ENCODE peak calls at places on chromosome 6, in nine cellular contexts. E is activated naive CD8-positive, alpha-beta T cell treated with anti-CD3 and anti-CD28 coated beads for 36 hours; L is A549; C is G401; G is right atrium auricular region; K is anterior cingulate cortex; W is nephron progenitor cell; H is endothelial cell; Y is HS-27A. Q is an unnamed sample.
A peak's percentile ranks its signal among the peaks of the same experiment; 100 is the strongest.

GRCh38 chr6:12516070-12516469 is 200.5 kb upstream of the PHACTR1 start:
- DNase-seq in L (peak; percentile 16), W (no peak), C (no peak), G (no peak), H (no peak), Y (no peak), E (no peak), K (no peak), Q (no peak)

GRCh38 chr6:32995448-32995847 is 13.9 kb downstream of the HLA-DOA start:
- DNase-seq in L (no peak), E (no peak), W (no peak), K (no peak), H (no peak), Y (no peak), C (no peak), G (no peak), Q (no peak)

GRCh38 chr6:147689398-147689797 is 180.9 kb downstream of the SAMD5 start:
- DNase-seq in L (no peak), W (no peak), H (no peak), C (no peak), K (no peak), G (no peak), E (no peak), Y (no peak), Q (no peak)

GRCh38 chr6:106084106-106084963 is 1.8 kb upstream of the PRDM1 start:
- DNase-seq in C (peak; percentile 72), Y (no peak), G (no peak), L (peak; percentile 42), W (peak; percentile 47), H (peak; percentile 77), E (no peak), K (no peak), Q (peak; percentile 67)

GRCh38 chr6:50591135-50591534 is 122.2 kb upstream of the TFAP2D start:
- DNase-seq in G (no peak), L (no peak), W (no peak), H (no peak), E (no peak), Y (no peak), K (no peak), C (no peak), Q (no peak)

GRCh38 chr6:118206221-118206620 is 299.2 kb downstream of the SLC35F1 start:
- DNase-seq in G (no peak), C (no peak), H (no peak), K (no peak), L (no peak), Y (no peak), W (no peak), E (no peak), Q (no peak)

GRCh38 chr6:167569879-167570278 is 245.0 kb downstream of the TTLL2 start:
- DNase-seq in K (no peak), H (no peak), C (no peak), L (no peak), E (no peak), G (no peak), W (no peak), Y (no peak), Q (peak; percentile 9)

GRCh38 chr6:15715060-15715459 is 52.2 kb upstream of the DTNBP1 start:
- DNase-seq in G (no peak), E (peak; percentile 16), H (no peak), C (no peak), Y (no peak), W (no peak), K (no peak), L (no peak), Q (no peak)

GRCh38 chr6:79750806-79751205 is 119.7 kb downstream of the SH3BGRL2 start:
- DNase-seq in W (no peak), L (no peak), Y (no peak), H (no peak), K (no peak), E (no peak), C (peak; percentile 84), G (no peak), Q (no peak)

GRCh38 chr6:6005467-6006427 is 978 bp downstream of the NRN1 start:
- DNase-seq in C (peak; percentile 47), E (no peak), H (peak; percentile 28), G (no peak), Y (no peak), W (no peak), K (no peak), L (no peak), Q (no peak)

GRCh38 chr6:31356216-31356945 is 598 bp downstream of the HLA-B start:
- DNase-seq in L (no peak), C (peak; percentile 27), H (peak; percentile 21), E (peak; percentile 66), W (peak; percentile 34), G (no peak), K (no peak), Y (no peak), Q (no peak)

GRCh38 chr6:111996159-111996558 is 57.7 kb upstream of the CCN6 start:
- DNase-seq in Y (no peak), W (no peak), C (no peak), E (no peak), H (no peak), L (no peak), G (no peak), K (no peak), Q (no peak)

GRCh38 chr6:122491915-122492537 is 20.4 kb upstream of the SERINC1 start:
- DNase-seq in C (peak; percentile 93), L (peak; percentile 37), W (peak; percentile 71), G (peak; percentile 75), K (peak; percentile 40), H (peak; percentile 72), Y (peak; percentile 38), E (peak; percentile 65), Q (peak; percentile 76)

GRCh38 chr6:98946877-98947410 is 802 bp downstream of the FBXL4 start:
- DNase-seq in L (no peak), E (peak; percentile 27), Y (no peak), H (no peak), K (no peak), C (peak; percentile 76), W (no peak), G (no peak), Q (peak; percentile 41)

GRCh38 chr6:83183082-83183828 is 9.8 kb downstream of the PGM3 start:
- DNase-seq in W (no peak), L (no peak), G (peak; percentile 63), E (no peak), K (no peak), H (no peak), C (no peak), Y (peak; percentile 50), Q (no peak)

GRCh38 chr6:170378502-170378901 is 71.9 kb downstream of the FAM120B start:
- DNase-seq in G (no peak), W (no peak), Y (no peak), L (no peak), E (peak; percentile 27), K (no peak), H (peak; percentile 55), C (no peak), Q (no peak)

GRCh38 chr6:132797975-132798819 is at the start of gene SLC18B1:
- DNase-seq in L (no peak), C (peak; percentile 70), G (peak; percentile 64), E (peak; percentile 68), Y (no peak), K (peak; percentile 42), H (peak; percentile 52), W (peak; percentile 69), Q (peak; percentile 78)

GRCh38 chr6:18154507-18155272 is at the start of gene TPMT:
- DNase-seq in Y (peak; percentile 68), E (no peak), K (peak; percentile 98), W (peak; percentile 98), G (no peak), C (peak; percentile 98), L (peak; percentile 62), H (peak; percentile 98), Q (no peak)

GRCh38 chr6:126127662-126128061 is 141.3 kb downstream of the TRMT11 start:
- DNase-seq in E (no peak), K (no peak), L (no peak), W (no peak), G (no peak), Y (no peak), H (no peak), C (peak; percentile 8), Q (peak; percentile 22)

GRCh38 chr6:155419161-155419560 is 36.5 kb downstream of the NOX3 start:
- DNase-seq in C (no peak), L (no peak), Y (no peak), E (no peak), G (no peak), W (no peak), H (no peak), K (no peak), Q (no peak)

GRCh38 chr6:74731921-74732320 is 473.9 kb downstream of the COL12A1 start:
- DNase-seq in E (no peak), C (no peak), Y (no peak), W (no peak), G (no peak), L (no peak), H (no peak), K (no peak), Q (no peak)

GRCh38 chr6:56521454-56521853 is 121.2 kb downstream of the DST start:
- DNase-seq in Y (no peak), C (no peak), G (no peak), L (no peak), H (no peak), E (no peak), W (no peak), K (no peak), Q (no peak)

GRCh38 chr6:30749554-30750378 is 5.4 kb upstream of the IER3 start:
- DNase-seq in E (no peak), G (no peak), W (no peak), Y (no peak), H (no peak), C (no peak), L (no peak), K (no peak), Q (no peak)

GRCh38 chr6:19833947-19834346 is 3.2 kb upstream of the ID4 start:
- DNase-seq in H (no peak), G (no peak), Y (no peak), L (no peak), C (no peak), W (no peak), E (no peak), K (no peak), Q (no peak)

GRCh38 chr6:14453712-14454466 is 336.3 kb downstream of the CD83 start:
- DNase-seq in L (no peak), G (no peak), K (no peak), C (no peak), W (no peak), E (no peak), H (no peak), Y (no peak), Q (no peak)

GRCh38 chr6:55445648-55446204 is 118.5 kb downstream of the GFRAL start:
- DNase-seq in H (peak; percentile 6), K (no peak), L (no peak), Y (no peak), C (peak; percentile 44), E (no peak), W (peak; percentile 10), G (no peak), Q (peak; percentile 32)

GRCh38 chr6:41531591-41532582 is 14.3 kb upstream of the FOXP4 start:
- DNase-seq in C (no peak), L (no peak), G (no peak), E (peak; percentile 80), Y (no peak), H (no peak), K (no peak), W (peak; percentile 53), Q (no peak)

GRCh38 chr6:20203561-20204528 is 8.4 kb downstream of the MBOAT1 start:
- DNase-seq in C (no peak), Y (no peak), L (no peak), G (no peak), W (no peak), H (no peak), E (no peak), K (no peak), Q (no peak)

GRCh38 chr6:152695317-152696043 is 2.2 kb upstream of the MYCT1 start:
- DNase-seq in K (no peak), H (no peak), W (no peak), L (no peak), C (no peak), E (no peak), Y (no peak), G (no peak), Q (no peak)

GRCh38 chr6:91822581-91822980 is 1235.7 kb upstream of the MAP3K7 start:
- DNase-seq in C (no peak), W (no peak), Y (no peak), G (no peak), K (no peak), H (no peak), E (no peak), L (no peak), Q (no peak)

GRCh38 chr6:143677891-143678737 is at the start of gene PHACTR2:
- DNase-seq in K (peak; percentile 3), G (peak; percentile 91), C (peak; percentile 29), H (peak; percentile 84), Y (peak; percentile 64), W (peak; percentile 84), L (peak; percentile 40), E (peak; percentile 62), Q (peak; percentile 64)